ENCODE peak calls at places on chromosomes 13 and 19, in seven cellular contexts. H is uterus; J is gastrocnemius medialis; E is colonic mucosa; X is transverse colon; M is CD8-positive, alpha-beta memory T cell; O is tibial artery. G is an unnamed sample.

GRCh38 chr19:52635786-52636570 is 2.2 kb downstream of the ZNF83 start:
- DNase-seq in H (no peak), J (no peak), E (no peak), X (no peak), M (no peak), O (no peak), G (no peak)

GRCh38 chr19:38650911-38651584 is 3.6 kb downstream of the ACTN4 start:
- DNase-seq in H (peak; percentile 84), J (peak; percentile 73), E (no peak), X (no peak), M (no peak), O (no peak), G (no peak)

GRCh38 chr19:32041681-32042292 is 303.6 kb upstream of the ZNF507 start:
- DNase-seq in H (peak; percentile 46), J (no peak), E (peak; percentile 49), X (peak; percentile 40), M (no peak), O (no peak), G (no peak)

GRCh38 chr13:46170687-46171086 is 11.3 kb downstream of the LCP1 start:
- DNase-seq in H (no peak), J (no peak), E (no peak), X (no peak), M (peak; percentile 62), O (no peak), G (no peak)

GRCh38 chr19:51440846-51441409 is 17.3 kb downstream of the SIGLEC8 start:
- DNase-seq in H (no peak), J (no peak), E (no peak), X (no peak), M (peak; percentile 62), O (no peak), G (no peak)

GRCh38 chr13:93529961-93530360 is 303.4 kb downstream of the GPC6 start:
- DNase-seq in H (no peak), J (no peak), E (no peak), X (no peak), M (no peak), O (no peak), G (no peak)

GRCh38 chr13:82571653-82572052 is 1310.6 kb downstream of the SLITRK1 start:
- DNase-seq in H (no peak), J (no peak), E (no peak), X (no peak), M (no peak), O (no peak), G (no peak)

GRCh38 chr19:45809643-45810159 is 5.4 kb downstream of the RSPH6A start:
- DNase-seq in H (no peak), J (no peak), E (no peak), X (no peak), M (no peak), O (no peak), G (peak; percentile 53)

GRCh38 chr19:16435238-16435911 is 36.4 kb downstream of the EPS15L1 start:
- DNase-seq in H (peak; percentile 74), J (no peak), E (peak; percentile 37), X (peak; percentile 48), M (no peak), O (no peak), G (peak; percentile 29)

GRCh38 chr19:3365447-3366103 is 808 bp upstream of the NFIC start:
- DNase-seq in H (peak; percentile 83), J (peak; percentile 80), E (peak; percentile 62), X (peak; percentile 66), M (no peak), O (peak; percentile 91), G (peak; percentile 46)

GRCh38 chr13:41296879-41297646 is 14.0 kb upstream of the NAA16 start:
- DNase-seq in H (no peak), J (no peak), E (no peak), X (no peak), M (no peak), O (no peak), G (no peak)

GRCh38 chr13:102089177-102089576 is 312.7 kb downstream of the FGF14 start:
- DNase-seq in H (no peak), J (no peak), E (no peak), X (no peak), M (no peak), O (no peak), G (no peak)

GRCh38 chr13:19591864-19592263 is 30.5 kb upstream of the TPTE2 start:
- DNase-seq in H (no peak), J (no peak), E (no peak), X (no peak), M (no peak), O (no peak), G (no peak)

GRCh38 chr13:50761406-50761805 is 82.1 kb downstream of the DLEU7 start:
- DNase-seq in H (no peak), J (no peak), E (no peak), X (no peak), M (no peak), O (no peak), G (no peak)

GRCh38 chr19:3190921-3191805 is 5.4 kb downstream of the NCLN start:
- DNase-seq in H (no peak), J (no peak), E (no peak), X (no peak), M (no peak), O (no peak), G (no peak)

GRCh38 chr19:50417850-50418185 is 920 bp upstream of the SPIB start:
- DNase-seq in H (no peak), J (no peak), E (no peak), X (no peak), M (no peak), O (no peak), G (no peak)

GRCh38 chr19:38003427-38004099 is 96.6 kb downstream of the SIPA1L3 start:
- DNase-seq in H (peak; percentile 78), J (peak; percentile 37), E (peak; percentile 60), X (peak; percentile 54), M (no peak), O (peak; percentile 81), G (peak; percentile 36)

GRCh38 chr13:48783181-48783630 is 129.5 kb downstream of the CYSLTR2 start:
- DNase-seq in H (peak; percentile 21), J (peak; percentile 71), E (peak; percentile 67), X (peak; percentile 69), M (no peak), O (peak; percentile 90), G (no peak)

GRCh38 chr13:27001705-27002104 is 169.9 kb downstream of the USP12 start:
- DNase-seq in H (no peak), J (no peak), E (no peak), X (peak; percentile 10), M (peak; percentile 25), O (no peak), G (no peak)

GRCh38 chr19:29714953-29715694 is at the start of gene C19orf12:
- DNase-seq in H (peak; percentile 47), J (peak; percentile 54), E (peak; percentile 49), X (peak; percentile 64), M (peak; percentile 68), O (peak; percentile 77), G (no peak)

GRCh38 chr13:44046428-44046827 is 166.7 kb downstream of the LACC1 start:
- DNase-seq in H (no peak), J (no peak), E (no peak), X (no peak), M (no peak), O (no peak), G (no peak)
- H3K27ac ChIP-seq in H (no peak overlapping the region), J (no peak overlapping the region), E (no peak overlapping the region), X (no peak overlapping the region), M (no peak overlapping the region), O (no peak overlapping the region), G (no peak overlapping the region)

GRCh38 chr19:33379151-33379829 is 5.8 kb downstream of the CEBPG start:
- DNase-seq in H (no peak), J (no peak), E (no peak), X (no peak), M (no peak), O (no peak), G (no peak)
- H3K27ac ChIP-seq in H (no peak overlapping the region), J (no peak overlapping the region), E (no peak overlapping the region), X (no peak overlapping the region), M (no peak overlapping the region), O (no peak overlapping the region), G (no peak overlapping the region)

GRCh38 chr13:111211789-111212516 is 96.8 kb downstream of the ARHGEF7 start:
- DNase-seq in H (no peak), J (no peak), E (no peak), X (no peak), M (no peak), O (no peak), G (no peak)

GRCh38 chr13:111210945-111211469 is 95.9 kb downstream of the ARHGEF7 start:
- DNase-seq in H (no peak), J (no peak), E (no peak), X (no peak), M (no peak), O (no peak), G (no peak)

GRCh38 chr13:111210488-111210887 is 95.4 kb downstream of the ARHGEF7 start:
- DNase-seq in H (no peak), J (peak; percentile 42), E (no peak), X (no peak), M (no peak), O (peak; percentile 79), G (peak; percentile 51)

GRCh38 chr13:111210082-111210481 is 95.0 kb downstream of the ARHGEF7 start:
- DNase-seq in H (no peak), J (no peak), E (no peak), X (no peak), M (no peak), O (no peak), G (no peak)

DNA sequence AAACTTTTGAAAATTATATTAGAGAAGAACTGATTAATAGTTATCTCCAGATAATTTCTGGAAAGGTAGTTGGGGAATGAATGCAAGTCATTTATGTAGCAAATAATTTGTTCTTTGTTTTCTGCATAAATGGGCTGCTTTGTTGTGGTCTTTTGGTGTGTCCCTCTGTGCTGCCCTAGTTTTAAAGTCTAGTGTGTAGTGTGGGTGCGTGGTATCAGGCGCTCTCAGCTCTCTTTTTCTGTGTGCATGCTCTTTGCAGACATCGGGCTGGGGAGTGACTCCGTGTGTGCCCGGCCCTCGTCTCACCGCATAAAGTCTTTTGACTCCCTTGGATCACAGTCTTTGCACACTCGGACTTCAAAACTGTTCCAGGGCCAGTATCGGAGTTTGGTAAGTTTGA is 94.5 kb downstream of the ARHGEF7 start:
- DNase-seq in H (no peak), J (no peak), E (no peak), X (no peak), M (no peak), O (no peak), G (peak; percentile 41)
- H3K27ac ChIP-seq in H (no peak overlapping the region), J (peak overlapping the region; percentile 83), E (no peak overlapping the region), X (no peak overlapping the region), M (no peak overlapping the region), O (peak overlapping the region; percentile 76), G (peak overlapping the region; percentile 94)

DNA sequence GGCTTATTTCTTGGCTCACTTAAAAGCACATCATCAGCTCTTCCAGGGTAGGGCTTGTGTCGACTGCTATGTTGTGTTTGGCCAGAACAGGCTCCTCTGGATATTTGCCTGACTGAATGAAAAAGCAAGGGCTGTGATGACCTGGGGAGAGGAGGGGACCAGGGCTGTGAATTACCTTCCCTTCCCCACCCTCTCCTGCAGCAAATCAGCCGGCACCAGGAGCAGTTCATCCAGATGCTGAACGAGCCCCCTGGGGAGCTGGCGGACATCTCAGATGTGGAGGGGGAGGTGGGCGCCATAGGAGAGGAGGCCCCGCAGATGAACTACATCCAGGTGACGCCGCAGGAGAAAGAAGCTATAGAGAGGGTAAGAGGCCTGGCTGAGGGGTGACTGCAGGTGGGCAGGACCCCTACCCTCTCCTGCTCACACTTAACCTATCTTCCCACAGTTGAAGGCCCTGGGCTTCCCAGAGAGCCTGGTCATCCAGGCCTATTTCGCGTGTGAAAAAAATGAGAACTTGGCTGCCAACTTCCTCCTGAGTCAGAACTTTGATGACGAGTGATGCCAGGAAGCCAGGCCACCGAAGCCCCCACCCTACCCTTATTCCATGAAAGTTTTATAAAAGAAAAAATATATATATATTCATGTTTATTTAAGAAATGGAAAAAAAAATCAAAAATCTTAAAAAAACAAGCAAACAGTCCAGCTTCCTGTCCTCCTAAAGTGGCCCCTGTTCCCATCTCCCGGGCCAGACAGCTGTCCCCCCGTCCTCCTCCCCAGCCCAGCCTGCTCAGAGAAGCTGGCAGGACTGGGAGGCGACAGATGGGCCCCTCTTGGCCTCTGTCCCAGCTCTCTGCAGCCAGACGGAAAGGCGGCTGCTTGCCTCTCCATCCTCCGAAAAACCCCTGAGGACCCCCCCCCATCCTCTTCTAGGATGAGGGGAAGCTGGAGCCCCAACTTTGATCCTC is 4.3 kb downstream of the GADD45GIP1 start:
- DNase-seq in H (no peak), J (no peak), E (no peak), X (no peak), M (no peak), O (no peak), G (peak; percentile 60)
- H3K27ac ChIP-seq in H (peak overlapping the region; percentile 21), J (peak overlapping the region; percentile 96), E (peak overlapping the region; percentile 6), X (no peak overlapping the region), M (no peak overlapping the region), O (peak overlapping the region; percentile 96), G (peak overlapping the region; percentile 69)

G was measured in substantia nigra.